ENCODE peak calls at places on chromosomes 1 and 21, in ten cellular contexts. W is AML-193; Z is stimulated activated CD4-positive, alpha-beta T cell treated with anti-CD3 and anti-CD28 coated beads, Interleukin-2, amount 100 ng/mL, for 48 hours; D is adipocyte; M is T-helper 2 cell; V is activated T-cell treated with anti-CD3 and anti-CD28 coated beads for 48 hours; H is PC-3; L is activated CD4-positive, alpha-beta T cell treated with anti-CD3 and anti-CD28 coated beads, Interleukin-2, amount 50 U/mL, for 4 hours; P is right cardiac atrium; O is amygdala. B is an unnamed sample.

GRCh38 chr1:43603004-43603403 is 46.9 kb upstream of the KDM4A start:
- DNase-seq in W (no peak), Z (no peak), D (no peak), M (no peak), V (no peak), H (no peak), L (no peak), P (no peak), O (no peak), B (no peak)

GRCh38 chr1:112695276-112695675 is 11.7 kb downstream of the RHOC start:
- DNase-seq in W (no peak), Z (no peak), D (no peak), M (no peak), V (no peak), H (no peak), L (no peak), P (no peak), O (no peak), B (no peak)

GRCh38 chr1:4086085-4086850 is 186.2 kb upstream of the C1orf174 start:
- DNase-seq in W (no peak), Z (no peak), D (no peak), M (no peak), V (no peak), H (no peak), L (no peak), P (no peak), O (no peak), B (no peak)

GRCh38 chr21:16589046-16589445 is 859.3 kb downstream of the USP25 start:
- DNase-seq in W (no peak), Z (no peak), D (peak; percentile 18), M (no peak), V (no peak), H (no peak), L (no peak), P (no peak), O (no peak), B (no peak)

GRCh38 chr1:1033731-1034437 is 14.0 kb downstream of the AGRN start:
- DNase-seq in W (no peak), Z (no peak), D (peak; percentile 42), M (no peak), V (no peak), H (no peak), L (no peak), P (no peak), O (no peak), B (no peak)

GRCh38 chr1:94772230-94772641 is 47.9 kb upstream of the SLC44A3 start:
- DNase-seq in W (no peak), Z (no peak), D (no peak), M (no peak), V (no peak), H (peak; percentile 43), L (no peak), P (no peak), O (no peak), B (no peak)

GRCh38 chr21:15667824-15668223 is 62.0 kb upstream of the USP25 start:
- DNase-seq in W (no peak), Z (no peak), D (no peak), M (no peak), V (no peak), H (no peak), L (no peak), P (no peak), O (no peak), B (no peak)

GRCh38 chr1:196970182-196970581 is 7.2 kb upstream of the CFHR5 start:
- DNase-seq in W (no peak), Z (no peak), D (no peak), M (no peak), V (no peak), H (no peak), L (no peak), P (no peak), O (no peak), B (no peak)

GRCh38 chr1:51417496-51418383 is 87.4 kb upstream of the TTC39A start:
- DNase-seq in W (no peak), Z (no peak), D (peak; percentile 46), M (no peak), V (no peak), H (no peak), L (no peak), P (no peak), O (no peak), B (peak; percentile 23)

GRCh38 chr1:36128126-36128904 is 3.3 kb upstream of the COL8A2 start:
- DNase-seq in W (peak; percentile 12), Z (no peak), D (no peak), M (no peak), V (no peak), H (no peak), L (no peak), P (peak; percentile 28), O (no peak), B (peak; percentile 89)

GRCh38 chr1:53285969-53286760 is 41.7 kb downstream of the LRP8 start:
- DNase-seq in W (no peak), Z (no peak), D (no peak), M (no peak), V (no peak), H (no peak), L (no peak), P (no peak), O (no peak), B (no peak)

GRCh38 chr1:37605806-37606474 is 10.2 kb upstream of the GNL2 start:
- DNase-seq in W (no peak), Z (no peak), D (no peak), M (no peak), V (no peak), H (no peak), L (no peak), P (no peak), O (no peak), B (no peak)

GRCh38 chr1:92599184-92599583 is 112.5 kb upstream of the GFI1 start:
- DNase-seq in W (peak; percentile 60), Z (no peak), D (peak; percentile 67), M (no peak), V (no peak), H (peak; percentile 56), L (no peak), P (no peak), O (no peak), B (peak; percentile 72)

GRCh38 chr1:158060001-158060400 is 66.6 kb downstream of the KIRREL1 start:
- DNase-seq in W (no peak), Z (no peak), D (no peak), M (no peak), V (no peak), H (no peak), L (no peak), P (no peak), O (no peak), B (no peak)

GRCh38 chr1:90402893-90403849 is 313.9 kb downstream of the BARHL2 start:
- DNase-seq in W (no peak), Z (no peak), D (peak; percentile 90), M (no peak), V (no peak), H (peak; percentile 98), L (no peak), P (no peak), O (no peak), B (peak; percentile 99)

GRCh38 chr1:2547210-2548067 is 8.7 kb upstream of the TNFRSF14 start:
- DNase-seq in W (no peak), Z (no peak), D (no peak), M (no peak), V (peak; percentile 63), H (peak; percentile 32), L (no peak), P (peak; percentile 75), O (no peak), B (no peak)

GRCh38 chr1:201917362-201918033 is 28.8 kb downstream of the SHISA4 start:
- DNase-seq in W (no peak), Z (no peak), D (peak; percentile 52), M (no peak), V (no peak), H (no peak), L (no peak), P (no peak), O (no peak), B (peak; percentile 76)

B was measured in ELR.